ENCODE peak calls at places on chromosomes 3 and 15, in four cellular contexts. B is ovary, G is astrocyte, I is hepatocyte. K is an unnamed sample. For H3K27me3, the result is how much of the 10 kb centered on the place peaks cover.

GRCh38 chr3:172644258-172644657 is 66.6 kb downstream of the NCEH1 start:
- DNase-seq in B (no peak), G (no peak), I (no peak), K (no peak)

GRCh38 chr3:3636815-3637214 is 162.4 kb upstream of the LRRN1 start:
- DNase-seq in B (no peak), G (peak), I (no peak), K (no peak)

GRCh38 chr15:41568350-41569017 is 9.5 kb downstream of the TYRO3 start:
- DNase-seq in B (peak), G (no peak), I (peak), K (peak)

GRCh38 chr15:83310521-83311456 is 26.3 kb upstream of the BNC1 start:
- DNase-seq in B (no peak), G (no peak), I (no peak), K (no peak)

GRCh38 chr3:36906504-36907149 is 38.2 kb downstream of the TRANK1 start:
- DNase-seq in B (no peak), G (no peak), I (no peak), K (peak)

GRCh38 chr3:140537075-140537474 is 140.8 kb upstream of the TRIM42 start:
- DNase-seq in B (no peak), G (no peak), I (no peak), K (no peak)

GRCh38 chr3:85081191-85081895 is 122.6 kb downstream of the CADM2 start:
- DNase-seq in B (no peak), G (peak), I (peak), K (peak)

GRCh38 chr3:120498947-120499346 is 48.2 kb upstream of the FSTL1 start:
- DNase-seq in B (peak), G (peak), I (peak), K (peak)

GRCh38 chr3:150577854-150578253 is 25.3 kb upstream of the SELENOT start:
- DNase-seq in B (no peak), G (no peak), I (no peak), K (no peak)

GRCh38 chr15:31150732-31151212 is 49.2 kb upstream of the TRPM1 start:
- DNase-seq in B (no peak), G (no peak), I (no peak), K (peak)

GRCh38 chr15:25534293-25534692 is 95.5 kb upstream of the UBE3A start:
- DNase-seq in B (no peak), G (no peak), I (no peak), K (no peak)

GRCh38 chr3:153443961-153444360 is 281.9 kb downstream of the RAP2B start:
- DNase-seq in B (no peak), G (no peak), I (no peak), K (no peak)
- TF ChIP-seq CTCF in B (no peak), G (no peak), I (peak), K (peak)

GRCh38 chr15:99930696-99931095 is 197.5 kb upstream of the LYSMD4 start:
- DNase-seq in B (no peak), G (no peak), I (no peak), K (peak)

GRCh38 chr15:99931703-99932603 is 198.7 kb upstream of the LYSMD4 start:
- DNase-seq in B (no peak), G (peak), I (no peak), K (peak)

GRCh38 chr15:99925661-99926461 is 192.6 kb upstream of the LYSMD4 start:
- DNase-seq in B (peak), G (peak), I (peak), K (peak)

GRCh38 chr15:99928429-99928981 is 195.3 kb upstream of the LYSMD4 start:
- DNase-seq in B (peak), G (peak), I (peak), K (peak)

GRCh38 chr15:99929266-99929665 is 196.0 kb upstream of the LYSMD4 start:
- DNase-seq in B (no peak), G (no peak), I (no peak), K (peak)
- H3K4me3 ChIP-seq in B (no peak), G (no peak), I (no peak), K (no peak)

GRCh38 chr3:23201154-23201838 is 1.8 kb upstream of the UBE2E2 start:
- DNase-seq in B (no peak), G (no peak), I (no peak), K (no peak)

GRCh38 chr3:23202203-23202920 is 765 bp upstream of the UBE2E2 start:
- DNase-seq in B (no peak), G (peak), I (no peak), K (peak)

GRCh38 chr3:23202921-23203650 is at the start of gene UBE2E2:
- DNase-seq in B (peak), G (peak), I (peak), K (peak)

GRCh38 chr3:23199649-23200048 is 3.5 kb upstream of the UBE2E2 start:
- DNase-seq in B (no peak), G (no peak), I (no peak), K (peak)

DNA sequence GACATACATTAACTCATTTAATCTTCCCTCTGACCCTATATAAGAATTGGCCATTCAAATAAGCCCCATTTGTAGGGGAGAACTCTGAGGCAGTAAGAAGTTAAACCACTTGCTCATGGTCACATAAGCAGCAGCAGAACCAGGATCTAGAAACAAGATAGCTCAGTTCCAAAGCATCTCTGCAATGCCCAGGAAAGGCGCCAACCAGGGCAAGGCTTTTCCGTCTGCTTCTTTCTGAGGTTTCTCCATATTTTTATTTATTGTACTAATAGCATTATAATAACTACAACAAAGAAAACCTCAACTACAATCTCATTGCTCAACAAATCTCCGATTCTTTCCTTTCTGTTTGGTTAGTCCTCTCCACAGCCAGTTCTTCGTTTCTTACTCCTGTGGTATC is 4.3 kb upstream of the UBE2E2 start:
- DNase-seq in B (no peak), G (peak), I (no peak), K (no peak)
- H3K27me3 ChIP-seq in B (under half), G (under half), I (under half), K (under half)

DNA sequence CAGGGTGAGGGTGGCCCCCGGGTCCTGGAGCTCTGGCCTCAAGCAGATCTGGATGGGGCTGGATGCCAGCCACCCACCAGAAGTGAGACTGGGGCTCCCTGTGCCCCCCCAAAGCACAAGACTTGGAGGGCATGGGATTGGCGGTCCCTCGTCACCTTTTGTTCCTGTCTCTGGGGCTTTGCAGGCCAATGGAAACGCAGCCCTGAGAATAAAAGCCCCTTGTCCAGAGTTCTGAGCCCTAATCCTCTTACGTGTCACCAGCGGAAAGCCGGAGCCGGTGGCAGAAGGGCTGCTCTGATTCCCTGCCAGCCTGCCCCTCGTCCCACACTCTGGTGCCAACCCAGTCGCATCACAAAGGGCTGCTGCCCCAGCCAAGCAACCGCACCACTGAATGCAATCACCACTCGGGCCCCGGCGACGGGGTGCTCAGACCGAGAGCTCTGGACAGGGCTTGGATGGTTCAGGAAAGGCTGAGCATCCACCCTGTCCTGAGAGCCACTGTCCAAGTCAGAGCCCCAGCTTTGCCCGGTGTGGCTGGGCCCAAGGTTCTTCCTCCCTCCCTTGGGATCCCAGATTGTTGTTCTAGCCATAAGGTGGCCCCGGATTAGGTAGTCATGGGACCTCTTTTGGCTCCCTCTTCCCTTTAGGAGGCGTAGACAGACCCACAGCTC is 22.8 kb upstream of the ELP6 start:
- DNase-seq in B (no peak), G (no peak), I (no peak), K (no peak)
- TF ChIP-seq CTCF in B (no peak), G (no peak), I (no peak), K (no peak)

GRCh38 chr3:128663151-128663550 is 12.5 kb upstream of the RPN1 start:
- DNase-seq in B (no peak), G (no peak), I (no peak), K (peak)

DNA sequence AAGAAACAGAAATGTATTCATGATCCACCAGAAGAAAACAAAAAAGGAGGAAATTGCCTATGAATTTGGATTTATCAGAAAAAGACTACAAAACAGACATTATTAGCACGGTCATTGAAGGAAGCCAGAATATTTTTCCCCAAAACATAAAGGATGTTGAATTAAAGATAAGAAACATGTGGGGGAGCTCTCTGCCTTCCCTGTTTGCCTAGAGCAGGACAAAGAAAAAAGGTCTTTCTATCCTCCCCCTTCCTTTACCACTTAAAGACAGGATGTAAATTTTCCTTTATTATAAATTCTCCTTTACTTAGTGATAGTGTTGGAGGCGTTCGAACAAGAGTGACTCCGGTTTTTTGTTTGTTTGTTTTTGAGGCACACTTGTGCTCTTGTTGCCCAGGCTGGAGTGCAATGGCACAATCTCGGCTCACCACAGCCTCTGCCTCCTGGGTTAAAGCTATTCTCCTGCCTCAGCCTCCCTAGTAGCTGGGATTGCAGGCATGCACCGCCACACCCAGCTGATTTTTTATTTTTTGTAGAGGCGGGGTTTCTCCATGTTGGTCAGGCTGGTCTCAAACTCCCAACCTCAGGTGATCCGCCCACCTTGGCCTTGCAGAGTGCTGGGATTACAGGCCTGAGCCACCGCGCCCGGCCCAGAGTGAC is 14.9 kb upstream of the RPN1 start:
- DNase-seq in B (no peak), G (no peak), I (no peak), K (no peak)
- H3K4me3 ChIP-seq in B (no peak), G (no peak), I (no peak), K (no peak)

GRCh38 chr3:165195226-165195625 is 958 bp downstream of the SLITRK3 start:
- DNase-seq in B (no peak), G (no peak), I (no peak), K (peak)
- H3K27me3 ChIP-seq in B (under half), G (half or more), I (half or more), K (half or more)

DNA sequence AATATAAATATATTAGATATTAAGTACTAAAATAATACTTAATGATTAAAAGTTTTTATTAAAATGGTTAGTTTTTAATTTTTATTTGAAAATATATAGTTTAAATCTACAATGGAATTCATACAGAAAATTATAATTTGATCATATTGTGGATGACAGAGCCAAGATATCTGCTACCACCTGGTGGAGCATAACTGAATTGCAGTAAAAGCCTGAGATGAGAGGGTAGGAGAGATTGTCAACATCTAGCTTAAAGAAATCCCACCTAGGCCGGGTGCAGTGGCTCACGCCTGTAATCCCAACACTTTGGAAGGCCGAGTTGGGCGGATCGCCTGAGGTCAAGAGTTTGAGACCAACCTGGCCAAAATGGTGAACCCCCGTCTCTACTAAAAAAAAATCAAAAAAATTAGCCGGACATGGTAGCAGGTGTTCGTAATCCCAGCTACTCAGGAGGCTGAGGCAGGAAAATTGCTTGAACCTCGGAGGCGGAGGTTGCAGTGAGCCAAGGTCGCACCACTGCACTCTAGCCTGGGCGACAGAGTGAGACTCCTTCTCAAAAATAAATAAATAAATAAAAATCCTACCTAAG is 25.1 kb upstream of the CSTA start:
- DNase-seq in B (no peak), G (no peak), I (no peak), K (peak)
- TF ChIP-seq CTCF in B (no peak), G (peak), I (peak), K (peak)

GRCh38 chr15:75369897-75370581 is 1.6 kb upstream of the MAN2C1 start:
- DNase-seq in B (no peak), G (no peak), I (no peak), K (peak)
- H3K4me3 ChIP-seq in B (no peak), G (no peak), I (no peak), K (peak)